ENCODE peak calls at places on chromosomes 16 and 17, in four cellular contexts. One of them, this sample, is unnamed.

GRCh38 chr16:57972285-57972684 is 1.4 kb upstream of the CNGB1 start:
- DNase-seq in stimulated activated CD4-positive, alpha-beta T cell treated with anti-CD3 and anti-CD28 coated beads, Interleukin-1b, Interleukin-23, amount 100 ng/mL, for 1 hour: no peak
- DNase-seq in left colon: no peak
- DNase-seq in right atrium auricular region: no peak
- DNase-seq in this sample: no peak

GRCh38 chr16:28591355-28591754 is 5.5 kb downstream of the SULT1A2 start:
- DNase-seq in stimulated activated CD4-positive, alpha-beta T cell treated with anti-CD3 and anti-CD28 coated beads, Interleukin-1b, Interleukin-23, amount 100 ng/mL, for 1 hour: no peak
- DNase-seq in left colon: no peak
- DNase-seq in right atrium auricular region: no peak
- DNase-seq in this sample: no peak

GRCh38 chr16:30398660-30399434 is 3.6 kb downstream of the ZNF48 start:
- DNase-seq in stimulated activated CD4-positive, alpha-beta T cell treated with anti-CD3 and anti-CD28 coated beads, Interleukin-1b, Interleukin-23, amount 100 ng/mL, for 1 hour: no peak
- DNase-seq in left colon: no peak
- DNase-seq in right atrium auricular region: no peak
- DNase-seq in this sample: no peak

GRCh38 chr17:79511471-79511870 is 99.4 kb downstream of the RBFOX3 start:
- DNase-seq in stimulated activated CD4-positive, alpha-beta T cell treated with anti-CD3 and anti-CD28 coated beads, Interleukin-1b, Interleukin-23, amount 100 ng/mL, for 1 hour: no peak
- DNase-seq in left colon: no peak
- DNase-seq in right atrium auricular region: no peak
- DNase-seq in this sample: no peak

GRCh38 chr16:85438981-85439639 is 174.0 kb upstream of the GSE1 start:
- DNase-seq in stimulated activated CD4-positive, alpha-beta T cell treated with anti-CD3 and anti-CD28 coated beads, Interleukin-1b, Interleukin-23, amount 100 ng/mL, for 1 hour: no peak
- DNase-seq in left colon: no peak
- DNase-seq in right atrium auricular region: no peak
- DNase-seq in this sample: no peak

GRCh38 chr16:57889960-57890751 is 80.8 kb downstream of the CNGB1 start:
- DNase-seq in stimulated activated CD4-positive, alpha-beta T cell treated with anti-CD3 and anti-CD28 coated beads, Interleukin-1b, Interleukin-23, amount 100 ng/mL, for 1 hour: no peak
- DNase-seq in left colon: no peak
- DNase-seq in right atrium auricular region: no peak
- DNase-seq in this sample: no peak

GRCh38 chr17:64709481-64709880 is 47.4 kb upstream of the SMURF2 start:
- DNase-seq in stimulated activated CD4-positive, alpha-beta T cell treated with anti-CD3 and anti-CD28 coated beads, Interleukin-1b, Interleukin-23, amount 100 ng/mL, for 1 hour: no peak
- DNase-seq in left colon: no peak
- DNase-seq in right atrium auricular region: no peak
- DNase-seq in this sample: no peak

GRCh38 chr17:79114455-79115301 is 40.1 kb downstream of the ENGASE start:
- DNase-seq in stimulated activated CD4-positive, alpha-beta T cell treated with anti-CD3 and anti-CD28 coated beads, Interleukin-1b, Interleukin-23, amount 100 ng/mL, for 1 hour: no peak
- DNase-seq in left colon: peak; percentile 50
- DNase-seq in right atrium auricular region: no peak
- DNase-seq in this sample: no peak

GRCh38 chr17:44119798-44120197 is 3.6 kb downstream of the HDAC5 start:
- DNase-seq in stimulated activated CD4-positive, alpha-beta T cell treated with anti-CD3 and anti-CD28 coated beads, Interleukin-1b, Interleukin-23, amount 100 ng/mL, for 1 hour: no peak
- DNase-seq in left colon: no peak
- DNase-seq in right atrium auricular region: no peak
- DNase-seq in this sample: no peak

GRCh38 chr17:68297168-68297567 is 5.9 kb downstream of the ARSG start:
- DNase-seq in stimulated activated CD4-positive, alpha-beta T cell treated with anti-CD3 and anti-CD28 coated beads, Interleukin-1b, Interleukin-23, amount 100 ng/mL, for 1 hour: no peak
- DNase-seq in left colon: no peak
- DNase-seq in right atrium auricular region: no peak
- DNase-seq in this sample: no peak

This sample was measured in osteocyte.